ENCODE peak calls at places on chromosomes 3 and 15, in four cellular contexts. S is IMR-90, D is H9, H is H1. X is an unnamed sample.

GRCh38 chr15:79970921-79971434 is at the start of gene BCL2A1:
- DNase-seq in S (peak; percentile 96), D (no peak), H (no peak), X (no peak)

GRCh38 chr15:62394079-62394478 is 229.0 kb upstream of the C2CD4B start:
- DNase-seq in S (peak; percentile 38), D (no peak), H (no peak), X (no peak)

GRCh38 chr3:88912294-88913014 is 195.0 kb upstream of the EPHA3 start:
- DNase-seq in S (no peak), D (peak; percentile 69), H (peak; percentile 61), X (peak; percentile 82)

GRCh38 chr3:35946857-35947514 is 307.7 kb downstream of the ARPP21 start:
- DNase-seq in S (no peak), D (no peak), H (no peak), X (no peak)

GRCh38 chr3:171055336-171056178 is 29.0 kb upstream of the SLC2A2 start:
- DNase-seq in S (peak; percentile 56), D (no peak), H (no peak), X (no peak)

GRCh38 chr3:74847093-74847492 is 232.6 kb upstream of the CNTN3 start:
- DNase-seq in S (no peak), D (no peak), H (no peak), X (no peak)

GRCh38 chr15:25176616-25176923 is 221.8 kb downstream of the SNRPN start:
- DNase-seq in S (no peak), D (peak; percentile 9), H (no peak), X (no peak)

GRCh38 chr3:128348805-128349531 is 117.7 kb downstream of the DNAJB8 start:
- DNase-seq in S (peak; percentile 13), D (peak; percentile 43), H (no peak), X (peak; percentile 59)

GRCh38 chr15:89374116-89375004 is 39.7 kb upstream of the POLG start:
- DNase-seq in S (no peak), D (no peak), H (no peak), X (no peak)

GRCh38 chr3:137768021-137768360 is 3.9 kb downstream of the SOX14 start:
- DNase-seq in S (no peak), D (no peak), H (no peak), X (no peak)

GRCh38 chr15:89749059-89749458 is 2.0 kb downstream of the MESP1 start:
- DNase-seq in S (no peak), D (no peak), H (no peak), X (no peak)

GRCh38 chr3:120161902-120162301 is 67.7 kb upstream of the GSK3B start:
- DNase-seq in S (no peak), D (no peak), H (no peak), X (no peak)

GRCh38 chr3:29153811-29154210 is 127.1 kb upstream of the RBMS3 start:
- DNase-seq in S (no peak), D (no peak), H (no peak), X (no peak)

GRCh38 chr3:94162700-94163099 is 99.8 kb downstream of the NSUN3 start:
- DNase-seq in S (peak; percentile 34), D (no peak), H (no peak), X (peak; percentile 76)

GRCh38 chr15:28955686-28956421 is 70.1 kb downstream of the APBA2 start:
- DNase-seq in S (peak; percentile 79), D (no peak), H (no peak), X (no peak)

GRCh38 chr3:112376413-112376812 is 43.5 kb downstream of the CD200 start:
- DNase-seq in S (no peak), D (no peak), H (no peak), X (no peak)

GRCh38 chr3:107387555-107387954 is 10.3 kb downstream of the CCDC54 start:
- DNase-seq in S (peak; percentile 79), D (no peak), H (no peak), X (no peak)

GRCh38 chr3:106085998-106086397 is 217.2 kb upstream of the CBLB start:
- DNase-seq in S (no peak), D (no peak), H (no peak), X (no peak)

GRCh38 chr3:52682016-52682415 is 3.7 kb downstream of the PBRM1 start:
- DNase-seq in S (peak; percentile 85), D (no peak), H (no peak), X (peak; percentile 72)

GRCh38 chr3:137778941-137779340 is 14.8 kb downstream of the SOX14 start:
- DNase-seq in S (no peak), D (no peak), H (no peak), X (peak; percentile 55)

GRCh38 chr15:47737424-47737823 is 20.1 kb downstream of the SEMA6D start:
- DNase-seq in S (peak; percentile 44), D (no peak), H (no peak), X (no peak)

GRCh38 chr15:58383876-58384275 is 47.9 kb upstream of the LIPC start:
- DNase-seq in S (no peak), D (peak; percentile 63), H (peak; percentile 9), X (peak; percentile 78)

GRCh38 chr3:186298876-186299275 is 63.2 kb downstream of the DGKG start:
- DNase-seq in S (no peak), D (no peak), H (no peak), X (no peak)

GRCh38 chr3:101721650-101721917 is 2.8 kb upstream of the CEP97 start:
- DNase-seq in S (no peak), D (no peak), H (no peak), X (no peak)

GRCh38 chr15:42992626-42993025 is 72.0 kb upstream of the TTBK2 start:
- DNase-seq in S (no peak), D (no peak), H (no peak), X (no peak)

GRCh38 chr3:171309906-171310359 is 150.3 kb downstream of the TNIK start:
- DNase-seq in S (peak; percentile 77), D (no peak), H (no peak), X (peak; percentile 36)

GRCh38 chr3:62371032-62371734 is 2.2 kb downstream of the FEZF2 start:
- DNase-seq in S (no peak), D (peak; percentile 50), H (no peak), X (peak; percentile 59)

GRCh38 chr15:75661041-75661778 is 13.5 kb downstream of the SNX33 start:
- DNase-seq in S (peak; percentile 91), D (peak; percentile 76), H (peak; percentile 36), X (peak; percentile 86)

GRCh38 chr3:46910166-46910760 is 32.7 kb downstream of the PTH1R start:
- DNase-seq in S (no peak), D (no peak), H (no peak), X (no peak)

GRCh38 chr15:59522988-59523461 is 85.0 kb downstream of the FAM81A start:
- DNase-seq in S (no peak), D (no peak), H (no peak), X (peak; percentile 28)

GRCh38 chr3:184018424-184018973 is 815 bp upstream of the ABCC5 start:
- DNase-seq in S (no peak), D (no peak), H (no peak), X (no peak)

GRCh38 chr3:169759256-169759655 is 5.6 kb downstream of the TERC start:
- DNase-seq in S (peak; percentile 75), D (no peak), H (no peak), X (no peak)

GRCh38 chr3:134309987-134310700 is 59.5 kb upstream of the RYK start:
- DNase-seq in S (no peak), D (no peak), H (no peak), X (no peak)

DNA sequence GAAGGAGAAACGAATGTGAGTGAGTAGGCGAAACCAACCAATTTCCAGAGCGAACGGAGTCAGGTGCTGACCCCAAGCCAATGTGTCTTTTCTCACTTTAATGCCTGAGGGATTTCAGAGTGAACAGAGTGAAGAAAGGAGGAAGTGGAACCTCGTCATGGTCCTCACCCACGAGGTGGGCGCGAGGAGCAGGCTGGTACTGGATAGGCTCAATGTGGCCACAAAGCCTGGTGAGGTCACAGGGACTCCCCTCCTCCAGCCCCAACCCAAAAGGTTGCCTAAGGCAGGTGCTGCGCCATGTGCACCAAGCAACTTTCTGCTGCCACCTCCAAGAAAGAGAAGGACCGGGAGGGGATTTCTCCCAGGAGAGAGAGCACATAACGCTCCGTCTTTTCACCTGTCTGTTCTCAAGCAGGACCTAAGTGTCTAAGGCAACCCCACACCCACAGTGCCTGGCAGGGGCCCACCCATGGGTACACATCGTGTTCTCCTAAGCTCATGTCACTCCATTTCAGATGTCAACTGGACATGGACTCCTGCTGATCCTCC is 3.8 kb downstream of the NRROS start:
- DNase-seq in S (no peak), D (no peak), H (no peak), X (no peak)
- H2BK5ac ChIP-seq in S (no peak overlapping the region), D (no peak overlapping the region), H (peak overlapping the region; percentile 49), X (no peak overlapping the region)

DNA sequence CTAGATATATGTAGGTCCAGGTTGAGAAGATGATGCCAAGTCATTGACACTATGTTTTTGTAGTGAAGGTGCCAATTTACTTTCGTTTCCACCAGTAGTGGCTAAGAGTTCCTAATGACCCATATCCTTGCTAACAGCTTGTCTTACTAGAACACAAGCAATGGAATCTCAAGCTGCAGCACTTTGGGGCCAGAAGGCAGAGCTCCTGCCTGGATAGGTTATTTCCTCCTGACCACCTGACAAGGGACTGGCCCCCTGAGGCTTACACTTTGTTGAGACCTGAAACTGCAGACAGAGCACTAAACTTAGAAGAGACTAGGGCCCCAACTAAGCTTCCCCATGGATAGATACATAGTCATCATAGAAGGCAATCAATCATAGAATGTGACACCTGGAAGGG is 11.7 kb downstream of the ONECUT1 start:
- DNase-seq in S (no peak), D (peak; percentile 72), H (no peak), X (peak; percentile 64)
- H3K27me3 ChIP-seq in S (peaks cover 36% of the 10 kb centered on the region), D (no peaks in the 10 kb centered on the region), H (peaks cover 15% of the 10 kb centered on the region), X (peaks cover 2% of the 10 kb centered on the region)

GRCh38 chr3:57007513-57008415 is 52.7 kb upstream of the SPATA12 start:
- DNase-seq in S (peak; percentile 85), D (no peak), H (no peak), X (peak; percentile 71)

GRCh38 chr3:57009367-57009766 is 51.1 kb upstream of the SPATA12 start:
- DNase-seq in S (peak; percentile 23), D (no peak), H (no peak), X (no peak)

GRCh38 chr3:57011022-57011421 is 49.4 kb upstream of the SPATA12 start:
- DNase-seq in S (no peak), D (no peak), H (no peak), X (no peak)

GRCh38 chr3:57006949-57007419 is 53.5 kb upstream of the SPATA12 start:
- DNase-seq in S (peak; percentile 34), D (peak; percentile 63), H (no peak), X (peak; percentile 51)

GRCh38 chr3:57009802-57010201 is 50.7 kb upstream of the SPATA12 start:
- DNase-seq in S (no peak), D (no peak), H (no peak), X (no peak)
- H3K56ac ChIP-seq in S (no peak overlapping the region), D (no peak overlapping the region), H (no peak overlapping the region), X (no peak overlapping the region)

GRCh38 chr15:77120576-77120975 is 49.7 kb upstream of the TSPAN3 start:
- DNase-seq in S (no peak), D (no peak), H (no peak), X (no peak)
- H2BK5ac ChIP-seq in S (no peak overlapping the region), D (no peak overlapping the region), H (no peak overlapping the region), X (no peak overlapping the region)

GRCh38 chr3:37826933-37827332 is 34.7 kb upstream of the CTDSPL start:
- DNase-seq in S (no peak), D (no peak), H (no peak), X (no peak)
- H3K27me3 ChIP-seq in S (no peaks in the 10 kb centered on the region), D (no peaks in the 10 kb centered on the region), H (no peaks in the 10 kb centered on the region), X (no peaks in the 10 kb centered on the region)

GRCh38 chr3:14658978-14659377 is 7.4 kb downstream of the CCDC174 start:
- DNase-seq in S (no peak), D (no peak), H (no peak), X (no peak)

GRCh38 chr3:14660942-14661341 is 9.4 kb downstream of the CCDC174 start:
- DNase-seq in S (no peak), D (no peak), H (no peak), X (no peak)

GRCh38 chr3:14663396-14663795 is 11.5 kb upstream of the C3orf20 start:
- DNase-seq in S (no peak), D (no peak), H (no peak), X (peak; percentile 54)

GRCh38 chr3:14664170-14664569 is 10.8 kb upstream of the C3orf20 start:
- DNase-seq in S (no peak), D (no peak), H (no peak), X (no peak)
- H3K56ac ChIP-seq in S (no peak overlapping the region), D (no peak overlapping the region), H (no peak overlapping the region), X (no peak overlapping the region)

X was measured in mesendoderm.